ENCODE peak calls at places on chromosomes 7 and 10, in eight cellular contexts. E is heart right ventricle; D is CD8-positive, alpha-beta memory T cell; K is upper lobe of left lung; Z is prostate gland; H is colonic mucosa; P is GM23338; U is psoas muscle. A is an unnamed sample. For H3K4me1, the result is how much of the 10 kb centered on the place peaks cover.

GRCh38 chr7:90709501-90710465 is 113.7 kb downstream of the CDK14 start:
- DNase-seq in E (peak), D (no peak), K (no peak), Z (no peak), H (no peak), P (no peak), U (no peak), A (peak)

GRCh38 chr7:22470981-22471380 is 29.0 kb downstream of the STEAP1B start:
- DNase-seq in E (no peak), D (no peak), K (no peak), Z (no peak), H (no peak), P (no peak), U (no peak), A (no peak)

GRCh38 chr7:44824894-44825526 is 22.9 kb downstream of the H2AZ2 start:
- DNase-seq in E (no peak), D (no peak), K (no peak), Z (no peak), H (no peak), P (no peak), U (no peak), A (no peak)

GRCh38 chr10:77906863-77907861 is 19.4 kb downstream of the DLG5 start:
- DNase-seq in E (no peak), D (no peak), K (no peak), Z (no peak), H (no peak), P (no peak), U (no peak), A (no peak)

GRCh38 chr10:98242823-98243222 is 25.2 kb downstream of the LOXL4 start:
- DNase-seq in E (no peak), D (no peak), K (no peak), Z (no peak), H (no peak), P (no peak), U (no peak), A (peak)

GRCh38 chr10:63735305-63735704 is 214.1 kb downstream of the REEP3 start:
- DNase-seq in E (no peak), D (no peak), K (no peak), Z (no peak), H (no peak), P (no peak), U (no peak), A (no peak)

GRCh38 chr7:81470724-81471379 is 299.0 kb downstream of the HGF start:
- DNase-seq in E (no peak), D (no peak), K (no peak), Z (no peak), H (no peak), P (no peak), U (no peak), A (no peak)

GRCh38 chr7:135578569-135578968 is 20.9 kb downstream of the NUP205 start:
- DNase-seq in E (no peak), D (no peak), K (no peak), Z (no peak), H (no peak), P (no peak), U (no peak), A (no peak)

GRCh38 chr7:55171157-55171556 is 152.3 kb downstream of the EGFR start:
- DNase-seq in E (no peak), D (no peak), K (no peak), Z (no peak), H (no peak), P (no peak), U (peak), A (no peak)

GRCh38 chr10:127055263-127055662 is 141.1 kb downstream of the INSYN2A start:
- DNase-seq in E (no peak), D (no peak), K (no peak), Z (no peak), H (no peak), P (no peak), U (no peak), A (no peak)

GRCh38 chr7:156127166-156128134 is 315.2 kb upstream of the SHH start:
- DNase-seq in E (no peak), D (no peak), K (no peak), Z (no peak), H (no peak), P (peak), U (no peak), A (no peak)

GRCh38 chr7:39527296-39527695 is 38.9 kb upstream of the YAE1 start:
- DNase-seq in E (no peak), D (no peak), K (no peak), Z (no peak), H (no peak), P (no peak), U (no peak), A (no peak)

GRCh38 chr10:102645388-102645740 is 1.1 kb downstream of the TRIM8 start:
- DNase-seq in E (peak), D (no peak), K (peak), Z (peak), H (peak), P (peak), U (peak), A (peak)

GRCh38 chr10:29794776-29795635 is 160.2 kb upstream of the SVIL start:
- DNase-seq in E (no peak), D (no peak), K (no peak), Z (peak), H (no peak), P (no peak), U (no peak), A (no peak)

GRCh38 chr10:120455606-120456005 is 1.4 kb upstream of the PLPP4 start:
- DNase-seq in E (no peak), D (no peak), K (no peak), Z (no peak), H (no peak), P (no peak), U (no peak), A (no peak)

GRCh38 chr7:2104107-2104710 is 128.5 kb downstream of the MAD1L1 start:
- DNase-seq in E (peak), D (peak), K (peak), Z (peak), H (peak), P (peak), U (peak), A (peak)

GRCh38 chr7:80145780-80146422 is 11.3 kb downstream of the GNAI1 start:
- DNase-seq in E (no peak), D (no peak), K (no peak), Z (no peak), H (no peak), P (no peak), U (no peak), A (no peak)

GRCh38 chr7:45185028-45185863 is 27.7 kb downstream of the RAMP3 start:
- DNase-seq in E (no peak), D (no peak), K (peak), Z (no peak), H (no peak), P (no peak), U (no peak), A (no peak)

GRCh38 chr7:41404375-41405074 is 298.4 kb downstream of the INHBA start:
- DNase-seq in E (no peak), D (no peak), K (no peak), Z (no peak), H (no peak), P (no peak), U (no peak), A (no peak)

GRCh38 chr10:120493411-120494312 is 36.6 kb downstream of the PLPP4 start:
- DNase-seq in E (no peak), D (no peak), K (no peak), Z (no peak), H (no peak), P (no peak), U (no peak), A (no peak)

GRCh38 chr10:52738951-52739350 is 33.6 kb downstream of the MBL2 start:
- DNase-seq in E (no peak), D (no peak), K (no peak), Z (no peak), H (no peak), P (no peak), U (no peak), A (no peak)

GRCh38 chr10:127216786-127217185 is 20.4 kb upstream of the INSYN2A start:
- DNase-seq in E (no peak), D (no peak), K (no peak), Z (no peak), H (no peak), P (peak), U (no peak), A (no peak)

GRCh38 chr7:386385-386784 is 96.4 kb downstream of the FOXL3 start:
- DNase-seq in E (no peak), D (no peak), K (no peak), Z (no peak), H (peak), P (no peak), U (no peak), A (no peak)

GRCh38 chr7:28435732-28436378 is 23.5 kb downstream of the CREB5 start:
- DNase-seq in E (no peak), D (no peak), K (no peak), Z (no peak), H (no peak), P (no peak), U (no peak), A (no peak)

GRCh38 chr7:105982388-105982787 is 19.3 kb downstream of the CDHR3 start:
- DNase-seq in E (no peak), D (no peak), K (no peak), Z (no peak), H (no peak), P (peak), U (no peak), A (no peak)

GRCh38 chr10:133079836-133080682 is 7.7 kb upstream of the ADGRA1 start:
- DNase-seq in E (no peak), D (no peak), K (no peak), Z (no peak), H (no peak), P (peak), U (no peak), A (no peak)

GRCh38 chr10:72694476-72695369 is 2.8 kb downstream of the MCU start:
- DNase-seq in E (peak), D (peak), K (peak), Z (peak), H (no peak), P (no peak), U (no peak), A (peak)

GRCh38 chr7:16804674-16805439 is at the start of gene AGR2:
- DNase-seq in E (no peak), D (no peak), K (peak), Z (peak), H (peak), P (peak), U (no peak), A (no peak)

GRCh38 chr7:127571741-127572505 is 13.5 kb downstream of the GCC1 start:
- DNase-seq in E (no peak), D (no peak), K (no peak), Z (no peak), H (no peak), P (no peak), U (no peak), A (no peak)

GRCh38 chr7:55019691-55020480 is 1.1 kb downstream of the EGFR start:
- DNase-seq in E (no peak), D (no peak), K (no peak), Z (peak), H (peak), P (peak), U (peak), A (no peak)

GRCh38 chr7:149133311-149133710 is 7.2 kb upstream of the ZNF425 start:
- DNase-seq in E (no peak), D (no peak), K (no peak), Z (no peak), H (no peak), P (no peak), U (no peak), A (no peak)

GRCh38 chr10:93032809-93033137 is 27.8 kb upstream of the CYP26C1 start:
- DNase-seq in E (no peak), D (no peak), K (no peak), Z (no peak), H (no peak), P (no peak), U (no peak), A (no peak)

GRCh38 chr10:48442090-48442808 is 135.8 kb downstream of the MAPK8 start:
- DNase-seq in E (no peak), D (no peak), K (peak), Z (no peak), H (peak), P (no peak), U (no peak), A (no peak)

GRCh38 chr10:124636271-124636993 is 107.7 kb downstream of the FAM53B start:
- DNase-seq in E (no peak), D (peak), K (no peak), Z (no peak), H (no peak), P (no peak), U (no peak), A (peak)

GRCh38 chr7:153638821-153639435 is 413.3 kb upstream of the DPP6 start:
- DNase-seq in E (no peak), D (no peak), K (no peak), Z (no peak), H (no peak), P (no peak), U (no peak), A (no peak)

GRCh38 chr10:126583507-126584200 is 86.8 kb downstream of the C10orf90 start:
- DNase-seq in E (no peak), D (no peak), K (no peak), Z (no peak), H (no peak), P (no peak), U (no peak), A (no peak)

GRCh38 chr7:66928388-66928787 is 7.4 kb downstream of the TMEM248 start:
- DNase-seq in E (no peak), D (no peak), K (peak), Z (no peak), H (no peak), P (no peak), U (no peak), A (no peak)

GRCh38 chr10:114233432-114233831 is 5.6 kb upstream of the VWA2 start:
- DNase-seq in E (no peak), D (no peak), K (no peak), Z (no peak), H (no peak), P (no peak), U (no peak), A (no peak)

GRCh38 chr7:27883726-27884125 is 143.8 kb downstream of the TAX1BP1 start:
- DNase-seq in E (no peak), D (no peak), K (no peak), Z (no peak), H (no peak), P (peak), U (no peak), A (no peak)

GRCh38 chr7:157429680-157430224 is 92.9 kb downstream of the DNAJB6 start:
- DNase-seq in E (peak), D (no peak), K (no peak), Z (no peak), H (no peak), P (no peak), U (peak), A (no peak)
- H3K4me3 ChIP-seq in E (no peak), D (no peak), K (no peak), Z (no peak), H (no peak), P (no peak), U (no peak), A (no peak)

GRCh38 chr7:131074585-131074984 is 253.1 kb upstream of the MKLN1 start:
- DNase-seq in E (no peak), D (no peak), K (no peak), Z (no peak), H (no peak), P (no peak), U (no peak), A (no peak)

GRCh38 chr7:131075406-131075805 is 252.3 kb upstream of the MKLN1 start:
- DNase-seq in E (no peak), D (no peak), K (no peak), Z (no peak), H (no peak), P (no peak), U (no peak), A (no peak)

GRCh38 chr7:131074043-131074442 is 253.6 kb upstream of the MKLN1 start:
- DNase-seq in E (no peak), D (no peak), K (no peak), Z (no peak), H (no peak), P (no peak), U (no peak), A (no peak)

GRCh38 chr7:131071786-131072504 is 255.7 kb upstream of the MKLN1 start:
- DNase-seq in E (peak), D (no peak), K (peak), Z (no peak), H (no peak), P (peak), U (peak), A (peak)

GRCh38 chr7:131072505-131073091 is 255.1 kb upstream of the MKLN1 start:
- DNase-seq in E (no peak), D (no peak), K (no peak), Z (no peak), H (no peak), P (peak), U (no peak), A (no peak)
- H3K4me1 ChIP-seq in E (half or more), D (half or more), K (half or more), Z (under half), H (under half), P (under half), U (half or more), A (under half)

GRCh38 chr10:69065406-69066361 is 22.2 kb upstream of the SRGN start:
- DNase-seq in E (peak), D (no peak), K (no peak), Z (no peak), H (no peak), P (no peak), U (no peak), A (no peak)
- H3K4me3 ChIP-seq in E (no peak), D (no peak), K (no peak), Z (no peak), H (no peak), P (no peak), U (no peak), A (no peak)

GRCh38 chr7:18626086-18626485 is 130.5 kb downstream of the HDAC9 start:
- DNase-seq in E (no peak), D (no peak), K (no peak), Z (no peak), H (no peak), P (no peak), U (no peak), A (no peak)
- H3K4me1 ChIP-seq in E (under half), D (under half), K (under half), Z (under half), H (under half), P (under half), U (under half), A (under half)

GRCh38 chr10:68109312-68109711 is at the start of gene MYPN:
- DNase-seq in E (peak), D (no peak), K (no peak), Z (no peak), H (no peak), P (no peak), U (peak), A (no peak)

GRCh38 chr10:68111580-68111979 is 2.3 kb downstream of the MYPN start:
- DNase-seq in E (peak), D (no peak), K (no peak), Z (no peak), H (no peak), P (no peak), U (no peak), A (no peak)

GRCh38 chr10:68112837-68113236 is 3.5 kb downstream of the MYPN start:
- DNase-seq in E (no peak), D (no peak), K (no peak), Z (no peak), H (no peak), P (no peak), U (no peak), A (no peak)

GRCh38 chr10:68107651-68108449 is 1.4 kb upstream of the MYPN start:
- DNase-seq in E (no peak), D (no peak), K (no peak), Z (no peak), H (no peak), P (no peak), U (no peak), A (no peak)

DNA sequence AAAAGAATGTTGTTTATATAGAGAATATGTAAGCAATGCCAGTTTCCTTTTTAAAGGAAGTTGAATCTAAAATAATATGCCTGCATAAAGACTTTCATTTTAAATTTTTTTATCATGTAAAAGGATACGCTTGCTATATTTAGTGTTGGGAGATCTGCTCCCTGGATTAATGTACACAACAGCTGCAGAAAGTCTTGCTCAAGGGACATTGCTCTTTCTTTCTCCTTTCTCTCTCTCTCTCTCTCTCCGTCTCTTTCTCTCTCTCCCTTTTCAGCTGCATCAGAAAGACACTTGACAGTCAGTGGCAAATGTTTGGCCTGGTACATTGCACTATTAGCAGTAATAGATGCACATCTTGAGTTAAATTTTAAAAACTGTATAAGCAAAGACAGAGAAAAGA is 739 bp downstream of the MYPN start:
- DNase-seq in E (no peak), D (no peak), K (no peak), Z (no peak), H (no peak), P (no peak), U (no peak), A (no peak)
- H3K4me3 ChIP-seq in E (peak), D (no peak), K (no peak), Z (no peak), H (no peak), P (no peak), U (peak), A (no peak)

GRCh38 chr10:6174201-6174874 is 28.4 kb upstream of the PFKFB3 start:
- DNase-seq in E (no peak), D (no peak), K (no peak), Z (no peak), H (no peak), P (no peak), U (peak), A (no peak)
- H3K4me1 ChIP-seq in E (half or more), D (half or more), K (half or more), Z (under half), H (under half), P (under half), U (half or more), A (under half)

GRCh38 chr7:158206341-158206740 is 381.3 kb downstream of the PTPRN2 start:
- DNase-seq in E (no peak), D (no peak), K (no peak), Z (no peak), H (no peak), P (no peak), U (no peak), A (no peak)
- H3K4me3 ChIP-seq in E (no peak), D (no peak), K (no peak), Z (no peak), H (no peak), P (no peak), U (no peak), A (no peak)

DNA sequence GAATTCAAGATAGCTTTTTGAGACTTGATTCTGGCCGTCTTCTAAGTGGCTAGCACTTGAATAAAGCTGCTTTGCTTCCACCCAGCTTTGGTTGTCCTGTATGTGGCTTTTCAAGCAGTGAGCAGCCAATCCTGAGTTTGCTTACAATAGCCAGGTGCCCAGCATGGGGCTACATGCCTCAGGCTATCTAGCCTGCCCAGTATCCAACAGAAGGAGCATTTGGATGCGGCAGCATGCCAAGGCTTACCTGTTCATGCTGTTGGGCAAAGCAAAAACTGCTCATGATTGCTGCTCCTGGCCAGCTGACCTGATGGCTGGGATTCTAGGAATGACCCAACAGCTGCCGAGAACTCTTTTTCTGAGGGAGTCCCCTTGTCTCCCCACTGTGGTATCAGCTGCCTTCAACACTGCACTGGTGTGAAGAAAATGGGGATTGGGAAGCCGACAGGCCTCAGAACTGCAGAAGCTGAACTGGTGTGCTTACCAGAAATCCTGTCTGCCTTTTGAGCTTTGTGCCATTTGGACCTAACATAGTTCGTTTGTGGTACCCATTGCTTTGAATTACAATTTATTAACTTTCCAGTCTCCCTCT is 618.9 kb upstream of the IGFBP3 start:
- DNase-seq in E (no peak), D (no peak), K (no peak), Z (no peak), H (no peak), P (peak), U (no peak), A (no peak)
- H3K4me1 ChIP-seq in E (under half), D (under half), K (under half), Z (under half), H (under half), P (under half), U (under half), A (under half)